ENCODE peak calls at places on chromosomes 16 and 17, in six cellular contexts. One of them, this sample, is unnamed.

GRCh38 chr17:55666810-55667209 is 55.9 kb downstream of the TMEM100 start:
- DNase-seq in stimulated activated CD4-positive, alpha-beta T cell treated with anti-CD3 and anti-CD28 coated beads, Interleukin-2, amount 100 ng/mL, for 24 hours: no peak
- DNase-seq in cardiac fibroblast: no peak
- DNase-seq in NCI-H187 treated with DMSO at 0.1 percent for 48 hours: no peak
- DNase-seq in fibroblast of the conjunctiva: no peak
- DNase-seq in HEK293T: no peak
- DNase-seq in this sample: no peak

GRCh38 chr17:65485388-65486299 is 75.8 kb downstream of the AXIN2 start:
- DNase-seq in NCI-H187 treated with DMSO at 0.1 percent for 48 hours: no peak
- DNase-seq in stimulated activated CD4-positive, alpha-beta T cell treated with anti-CD3 and anti-CD28 coated beads, Interleukin-2, amount 100 ng/mL, for 24 hours: no peak
- DNase-seq in fibroblast of the conjunctiva: peak
- DNase-seq in cardiac fibroblast: peak
- DNase-seq in HEK293T: no peak
- DNase-seq in this sample: no peak

GRCh38 chr17:79997004-79997673 is 38.5 kb downstream of the TBC1D16 start:
- DNase-seq in NCI-H187 treated with DMSO at 0.1 percent for 48 hours: no peak
- DNase-seq in HEK293T: no peak
- DNase-seq in cardiac fibroblast: no peak
- DNase-seq in stimulated activated CD4-positive, alpha-beta T cell treated with anti-CD3 and anti-CD28 coated beads, Interleukin-2, amount 100 ng/mL, for 24 hours: peak
- DNase-seq in fibroblast of the conjunctiva: no peak
- DNase-seq in this sample: peak

GRCh38 chr17:9473716-9474115 is 101.9 kb downstream of the STX8 start:
- DNase-seq in cardiac fibroblast: peak
- DNase-seq in fibroblast of the conjunctiva: no peak
- DNase-seq in NCI-H187 treated with DMSO at 0.1 percent for 48 hours: no peak
- DNase-seq in stimulated activated CD4-positive, alpha-beta T cell treated with anti-CD3 and anti-CD28 coated beads, Interleukin-2, amount 100 ng/mL, for 24 hours: no peak
- DNase-seq in HEK293T: no peak
- DNase-seq in this sample: no peak

GRCh38 chr16:88355389-88356123 is 27.2 kb upstream of the ZNF469 start:
- DNase-seq in NCI-H187 treated with DMSO at 0.1 percent for 48 hours: no peak
- DNase-seq in cardiac fibroblast: no peak
- DNase-seq in HEK293T: no peak
- DNase-seq in stimulated activated CD4-positive, alpha-beta T cell treated with anti-CD3 and anti-CD28 coated beads, Interleukin-2, amount 100 ng/mL, for 24 hours: no peak
- DNase-seq in fibroblast of the conjunctiva: no peak
- DNase-seq in this sample: no peak

GRCh38 chr17:68196394-68197090 is 51.3 kb upstream of the AMZ2 start:
- DNase-seq in fibroblast of the conjunctiva: no peak
- DNase-seq in HEK293T: no peak
- DNase-seq in cardiac fibroblast: no peak
- DNase-seq in stimulated activated CD4-positive, alpha-beta T cell treated with anti-CD3 and anti-CD28 coated beads, Interleukin-2, amount 100 ng/mL, for 24 hours: no peak
- DNase-seq in NCI-H187 treated with DMSO at 0.1 percent for 48 hours: no peak
- DNase-seq in this sample: no peak

GRCh38 chr17:41304091-41304490 is 1.4 kb upstream of the KRTAP29-1 start:
- DNase-seq in stimulated activated CD4-positive, alpha-beta T cell treated with anti-CD3 and anti-CD28 coated beads, Interleukin-2, amount 100 ng/mL, for 24 hours: no peak
- DNase-seq in HEK293T: no peak
- DNase-seq in NCI-H187 treated with DMSO at 0.1 percent for 48 hours: no peak
- DNase-seq in cardiac fibroblast: no peak
- DNase-seq in fibroblast of the conjunctiva: no peak
- DNase-seq in this sample: no peak

GRCh38 chr16:3807425-3808123 is 72.9 kb downstream of the CREBBP start:
- DNase-seq in NCI-H187 treated with DMSO at 0.1 percent for 48 hours: no peak
- DNase-seq in fibroblast of the conjunctiva: no peak
- DNase-seq in stimulated activated CD4-positive, alpha-beta T cell treated with anti-CD3 and anti-CD28 coated beads, Interleukin-2, amount 100 ng/mL, for 24 hours: no peak
- DNase-seq in HEK293T: no peak
- DNase-seq in cardiac fibroblast: no peak
- DNase-seq in this sample: peak

GRCh38 chr17:17780941-17781590 is 55.7 kb downstream of the SREBF1 start:
- DNase-seq in fibroblast of the conjunctiva: no peak
- DNase-seq in cardiac fibroblast: peak
- DNase-seq in HEK293T: peak
- DNase-seq in stimulated activated CD4-positive, alpha-beta T cell treated with anti-CD3 and anti-CD28 coated beads, Interleukin-2, amount 100 ng/mL, for 24 hours: no peak
- DNase-seq in NCI-H187 treated with DMSO at 0.1 percent for 48 hours: no peak
- DNase-seq in this sample: no peak

GRCh38 chr16:49623501-49624266 is 232.2 kb downstream of the ZNF423 start:
- DNase-seq in cardiac fibroblast: no peak
- DNase-seq in NCI-H187 treated with DMSO at 0.1 percent for 48 hours: no peak
- DNase-seq in stimulated activated CD4-positive, alpha-beta T cell treated with anti-CD3 and anti-CD28 coated beads, Interleukin-2, amount 100 ng/mL, for 24 hours: no peak
- DNase-seq in HEK293T: no peak
- DNase-seq in fibroblast of the conjunctiva: no peak
- DNase-seq in this sample: no peak

GRCh38 chr17:61335845-61336655 is 63.6 kb upstream of the TBX2 start:
- DNase-seq in NCI-H187 treated with DMSO at 0.1 percent for 48 hours: peak
- DNase-seq in fibroblast of the conjunctiva: no peak
- DNase-seq in HEK293T: peak
- DNase-seq in cardiac fibroblast: no peak
- DNase-seq in stimulated activated CD4-positive, alpha-beta T cell treated with anti-CD3 and anti-CD28 coated beads, Interleukin-2, amount 100 ng/mL, for 24 hours: no peak
- DNase-seq in this sample: no peak

GRCh38 chr16:66714659-66715307 is 18.2 kb upstream of the CMTM4 start:
- DNase-seq in HEK293T: no peak
- DNase-seq in fibroblast of the conjunctiva: no peak
- DNase-seq in cardiac fibroblast: no peak
- DNase-seq in NCI-H187 treated with DMSO at 0.1 percent for 48 hours: no peak
- DNase-seq in stimulated activated CD4-positive, alpha-beta T cell treated with anti-CD3 and anti-CD28 coated beads, Interleukin-2, amount 100 ng/mL, for 24 hours: no peak
- DNase-seq in this sample: no peak

GRCh38 chr16:69822174-69822935 is 60.2 kb downstream of the WWP2 start:
- DNase-seq in cardiac fibroblast: no peak
- DNase-seq in stimulated activated CD4-positive, alpha-beta T cell treated with anti-CD3 and anti-CD28 coated beads, Interleukin-2, amount 100 ng/mL, for 24 hours: no peak
- DNase-seq in fibroblast of the conjunctiva: no peak
- DNase-seq in NCI-H187 treated with DMSO at 0.1 percent for 48 hours: no peak
- DNase-seq in HEK293T: no peak
- DNase-seq in this sample: no peak

GRCh38 chr17:28545141-28545503 is 7.3 kb downstream of the UNC119 start:
- DNase-seq in NCI-H187 treated with DMSO at 0.1 percent for 48 hours: no peak
- DNase-seq in HEK293T: no peak
- DNase-seq in fibroblast of the conjunctiva: no peak
- DNase-seq in cardiac fibroblast: no peak
- DNase-seq in stimulated activated CD4-positive, alpha-beta T cell treated with anti-CD3 and anti-CD28 coated beads, Interleukin-2, amount 100 ng/mL, for 24 hours: no peak
- DNase-seq in this sample: no peak

GRCh38 chr17:40111221-40112128 is 10.3 kb upstream of the MSL1 start:
- DNase-seq in stimulated activated CD4-positive, alpha-beta T cell treated with anti-CD3 and anti-CD28 coated beads, Interleukin-2, amount 100 ng/mL, for 24 hours: peak
- DNase-seq in NCI-H187 treated with DMSO at 0.1 percent for 48 hours: peak
- DNase-seq in cardiac fibroblast: peak
- DNase-seq in HEK293T: peak
- DNase-seq in fibroblast of the conjunctiva: peak
- DNase-seq in this sample: peak

GRCh38 chr17:36813957-36814356 is 123.3 kb upstream of the LHX1 start:
- DNase-seq in cardiac fibroblast: no peak
- DNase-seq in HEK293T: no peak
- DNase-seq in stimulated activated CD4-positive, alpha-beta T cell treated with anti-CD3 and anti-CD28 coated beads, Interleukin-2, amount 100 ng/mL, for 24 hours: no peak
- DNase-seq in fibroblast of the conjunctiva: no peak
- DNase-seq in NCI-H187 treated with DMSO at 0.1 percent for 48 hours: no peak
- DNase-seq in this sample: no peak

GRCh38 chr16:77271532-77272426 is 72.6 kb downstream of the SYCE1L start:
- DNase-seq in HEK293T: no peak
- DNase-seq in cardiac fibroblast: no peak
- DNase-seq in stimulated activated CD4-positive, alpha-beta T cell treated with anti-CD3 and anti-CD28 coated beads, Interleukin-2, amount 100 ng/mL, for 24 hours: no peak
- DNase-seq in fibroblast of the conjunctiva: no peak
- DNase-seq in NCI-H187 treated with DMSO at 0.1 percent for 48 hours: no peak
- DNase-seq in this sample: no peak

GRCh38 chr17:27577884-27578717 is 52.9 kb upstream of the LGALS9 start:
- DNase-seq in fibroblast of the conjunctiva: no peak
- DNase-seq in NCI-H187 treated with DMSO at 0.1 percent for 48 hours: no peak
- DNase-seq in HEK293T: no peak
- DNase-seq in cardiac fibroblast: peak
- DNase-seq in stimulated activated CD4-positive, alpha-beta T cell treated with anti-CD3 and anti-CD28 coated beads, Interleukin-2, amount 100 ng/mL, for 24 hours: no peak
- DNase-seq in this sample: no peak

GRCh38 chr16:1612320-1613111 is at the start of gene CRAMP1:
- DNase-seq in HEK293T: peak
- DNase-seq in cardiac fibroblast: no peak
- DNase-seq in stimulated activated CD4-positive, alpha-beta T cell treated with anti-CD3 and anti-CD28 coated beads, Interleukin-2, amount 100 ng/mL, for 24 hours: peak
- DNase-seq in fibroblast of the conjunctiva: no peak
- DNase-seq in NCI-H187 treated with DMSO at 0.1 percent for 48 hours: no peak
- DNase-seq in this sample: no peak

GRCh38 chr16:952321-952720 is 18.5 kb downstream of the LMF1 start:
- DNase-seq in NCI-H187 treated with DMSO at 0.1 percent for 48 hours: no peak
- DNase-seq in cardiac fibroblast: no peak
- DNase-seq in HEK293T: no peak
- DNase-seq in fibroblast of the conjunctiva: no peak
- DNase-seq in stimulated activated CD4-positive, alpha-beta T cell treated with anti-CD3 and anti-CD28 coated beads, Interleukin-2, amount 100 ng/mL, for 24 hours: no peak
- DNase-seq in this sample: no peak

GRCh38 chr16:11327277-11328171 is 17.7 kb upstream of the RMI2 start:
- DNase-seq in NCI-H187 treated with DMSO at 0.1 percent for 48 hours: no peak
- DNase-seq in fibroblast of the conjunctiva: no peak
- DNase-seq in HEK293T: no peak
- DNase-seq in stimulated activated CD4-positive, alpha-beta T cell treated with anti-CD3 and anti-CD28 coated beads, Interleukin-2, amount 100 ng/mL, for 24 hours: no peak
- DNase-seq in cardiac fibroblast: peak
- DNase-seq in this sample: no peak

GRCh38 chr17:66682293-66682692 is 152.6 kb upstream of the CACNG5 start:
- DNase-seq in stimulated activated CD4-positive, alpha-beta T cell treated with anti-CD3 and anti-CD28 coated beads, Interleukin-2, amount 100 ng/mL, for 24 hours: no peak
- DNase-seq in NCI-H187 treated with DMSO at 0.1 percent for 48 hours: no peak
- DNase-seq in HEK293T: no peak
- DNase-seq in fibroblast of the conjunctiva: no peak
- DNase-seq in cardiac fibroblast: no peak
- DNase-seq in this sample: no peak

GRCh38 chr17:76869209-76869877 is 1.1 kb downstream of the MGAT5B start:
- DNase-seq in HEK293T: no peak
- DNase-seq in stimulated activated CD4-positive, alpha-beta T cell treated with anti-CD3 and anti-CD28 coated beads, Interleukin-2, amount 100 ng/mL, for 24 hours: no peak
- DNase-seq in cardiac fibroblast: no peak
- DNase-seq in fibroblast of the conjunctiva: no peak
- DNase-seq in NCI-H187 treated with DMSO at 0.1 percent for 48 hours: no peak
- DNase-seq in this sample: no peak

GRCh38 chr17:66950886-66951604 is 13.5 kb upstream of the CACNG4 start:
- DNase-seq in fibroblast of the conjunctiva: no peak
- DNase-seq in stimulated activated CD4-positive, alpha-beta T cell treated with anti-CD3 and anti-CD28 coated beads, Interleukin-2, amount 100 ng/mL, for 24 hours: no peak
- DNase-seq in HEK293T: no peak
- DNase-seq in cardiac fibroblast: no peak
- DNase-seq in NCI-H187 treated with DMSO at 0.1 percent for 48 hours: no peak
- DNase-seq in this sample: no peak

GRCh38 chr16:12111223-12111622 is 134.7 kb downstream of the SNX29 start:
- DNase-seq in cardiac fibroblast: no peak
- DNase-seq in NCI-H187 treated with DMSO at 0.1 percent for 48 hours: no peak
- DNase-seq in fibroblast of the conjunctiva: no peak
- DNase-seq in stimulated activated CD4-positive, alpha-beta T cell treated with anti-CD3 and anti-CD28 coated beads, Interleukin-2, amount 100 ng/mL, for 24 hours: no peak
- DNase-seq in HEK293T: no peak
- DNase-seq in this sample: no peak

GRCh38 chr17:40633871-40634270 is 13.7 kb downstream of the SMARCE1 start:
- DNase-seq in stimulated activated CD4-positive, alpha-beta T cell treated with anti-CD3 and anti-CD28 coated beads, Interleukin-2, amount 100 ng/mL, for 24 hours: no peak
- DNase-seq in cardiac fibroblast: no peak
- DNase-seq in NCI-H187 treated with DMSO at 0.1 percent for 48 hours: no peak
- DNase-seq in fibroblast of the conjunctiva: no peak
- DNase-seq in HEK293T: no peak
- DNase-seq in this sample: no peak

GRCh38 chr16:54473201-54473993 is 186.8 kb upstream of the IRX3 start:
- DNase-seq in NCI-H187 treated with DMSO at 0.1 percent for 48 hours: no peak
- DNase-seq in stimulated activated CD4-positive, alpha-beta T cell treated with anti-CD3 and anti-CD28 coated beads, Interleukin-2, amount 100 ng/mL, for 24 hours: no peak
- DNase-seq in fibroblast of the conjunctiva: peak
- DNase-seq in HEK293T: no peak
- DNase-seq in cardiac fibroblast: peak
- DNase-seq in this sample: no peak

GRCh38 chr17:5237541-5238016 is 2.9 kb upstream of the SCIMP start:
- DNase-seq in NCI-H187 treated with DMSO at 0.1 percent for 48 hours: no peak
- DNase-seq in cardiac fibroblast: peak
- DNase-seq in HEK293T: peak
- DNase-seq in fibroblast of the conjunctiva: peak
- DNase-seq in stimulated activated CD4-positive, alpha-beta T cell treated with anti-CD3 and anti-CD28 coated beads, Interleukin-2, amount 100 ng/mL, for 24 hours: peak
- DNase-seq in this sample: peak

GRCh38 chr17:63816669-63817068 is 10.6 kb upstream of the PSMC5 start:
- DNase-seq in NCI-H187 treated with DMSO at 0.1 percent for 48 hours: no peak
- DNase-seq in cardiac fibroblast: no peak
- DNase-seq in stimulated activated CD4-positive, alpha-beta T cell treated with anti-CD3 and anti-CD28 coated beads, Interleukin-2, amount 100 ng/mL, for 24 hours: no peak
- DNase-seq in fibroblast of the conjunctiva: no peak
- DNase-seq in HEK293T: no peak
- DNase-seq in this sample: no peak

GRCh38 chr17:31130286-31131224 is 35.8 kb downstream of the NF1 start:
- DNase-seq in cardiac fibroblast: peak
- DNase-seq in HEK293T: no peak
- DNase-seq in fibroblast of the conjunctiva: no peak
- DNase-seq in stimulated activated CD4-positive, alpha-beta T cell treated with anti-CD3 and anti-CD28 coated beads, Interleukin-2, amount 100 ng/mL, for 24 hours: no peak
- DNase-seq in NCI-H187 treated with DMSO at 0.1 percent for 48 hours: no peak
- DNase-seq in this sample: no peak

GRCh38 chr17:34195987-34196386 is 59.1 kb upstream of the CCL2 start:
- DNase-seq in cardiac fibroblast: no peak
- DNase-seq in HEK293T: no peak
- DNase-seq in stimulated activated CD4-positive, alpha-beta T cell treated with anti-CD3 and anti-CD28 coated beads, Interleukin-2, amount 100 ng/mL, for 24 hours: no peak
- DNase-seq in fibroblast of the conjunctiva: no peak
- DNase-seq in NCI-H187 treated with DMSO at 0.1 percent for 48 hours: no peak
- DNase-seq in this sample: no peak

GRCh38 chr16:22315979-22316378 is 18.8 kb downstream of the POLR3E start:
- DNase-seq in cardiac fibroblast: no peak
- DNase-seq in fibroblast of the conjunctiva: no peak
- DNase-seq in NCI-H187 treated with DMSO at 0.1 percent for 48 hours: no peak
- DNase-seq in stimulated activated CD4-positive, alpha-beta T cell treated with anti-CD3 and anti-CD28 coated beads, Interleukin-2, amount 100 ng/mL, for 24 hours: no peak
- DNase-seq in HEK293T: no peak
- DNase-seq in this sample: no peak

GRCh38 chr16:11010576-11011221 is 66.3 kb downstream of the CLEC16A start:
- DNase-seq in fibroblast of the conjunctiva: no peak
- DNase-seq in HEK293T: no peak
- DNase-seq in stimulated activated CD4-positive, alpha-beta T cell treated with anti-CD3 and anti-CD28 coated beads, Interleukin-2, amount 100 ng/mL, for 24 hours: no peak
- DNase-seq in cardiac fibroblast: no peak
- DNase-seq in NCI-H187 treated with DMSO at 0.1 percent for 48 hours: no peak
- DNase-seq in this sample: no peak

GRCh38 chr17:39928868-39929651 is 1.5 kb downstream of the LRRC3C start:
- DNase-seq in stimulated activated CD4-positive, alpha-beta T cell treated with anti-CD3 and anti-CD28 coated beads, Interleukin-2, amount 100 ng/mL, for 24 hours: no peak
- DNase-seq in cardiac fibroblast: peak
- DNase-seq in fibroblast of the conjunctiva: peak
- DNase-seq in HEK293T: no peak
- DNase-seq in NCI-H187 treated with DMSO at 0.1 percent for 48 hours: no peak
- DNase-seq in this sample: no peak

GRCh38 chr16:25060920-25061319 is 45.8 kb upstream of the ARHGAP17 start:
- DNase-seq in stimulated activated CD4-positive, alpha-beta T cell treated with anti-CD3 and anti-CD28 coated beads, Interleukin-2, amount 100 ng/mL, for 24 hours: no peak
- DNase-seq in fibroblast of the conjunctiva: no peak
- DNase-seq in NCI-H187 treated with DMSO at 0.1 percent for 48 hours: no peak
- DNase-seq in cardiac fibroblast: peak
- DNase-seq in HEK293T: no peak
- DNase-seq in this sample: no peak

GRCh38 chr17:42803074-42803883 is 4.6 kb downstream of the CNTD1 start:
- DNase-seq in fibroblast of the conjunctiva: no peak
- DNase-seq in NCI-H187 treated with DMSO at 0.1 percent for 48 hours: no peak
- DNase-seq in stimulated activated CD4-positive, alpha-beta T cell treated with anti-CD3 and anti-CD28 coated beads, Interleukin-2, amount 100 ng/mL, for 24 hours: no peak
- DNase-seq in cardiac fibroblast: no peak
- DNase-seq in HEK293T: no peak
- DNase-seq in this sample: no peak

GRCh38 chr16:17803625-17804410 is 333.1 kb upstream of the XYLT1 start:
- DNase-seq in cardiac fibroblast: peak
- DNase-seq in NCI-H187 treated with DMSO at 0.1 percent for 48 hours: no peak
- DNase-seq in stimulated activated CD4-positive, alpha-beta T cell treated with anti-CD3 and anti-CD28 coated beads, Interleukin-2, amount 100 ng/mL, for 24 hours: no peak
- DNase-seq in fibroblast of the conjunctiva: no peak
- DNase-seq in HEK293T: no peak
- DNase-seq in this sample: no peak

This sample was measured in GM12864.